ENCODE peak calls at places on chromosome X, in seven cellular contexts. One of them, this sample, is unnamed.

GRCh38 chrX:119041175-119041574 is 31.6 kb upstream of the CT47C1 start:
- DNase-seq in psoas muscle: peak
- DNase-seq in cardiac muscle cell: peak
- DNase-seq in LHCN-M2: peak
- DNase-seq in lower lobe of right lung: no peak
- DNase-seq in bronchial epithelial cell: peak
- DNase-seq in stromal cell of bone marrow: peak
- DNase-seq in this sample: peak

GRCh38 chrX:51743179-51743957 is at the start of gene GSPT2:
- DNase-seq in stromal cell of bone marrow: peak
- DNase-seq in LHCN-M2: peak
- DNase-seq in psoas muscle: peak
- DNase-seq in lower lobe of right lung: peak
- DNase-seq in bronchial epithelial cell: peak
- DNase-seq in cardiac muscle cell: peak
- DNase-seq in this sample: peak

GRCh38 chrX:136880003-136880451 is 498 bp downstream of the RBMX start:
- DNase-seq in stromal cell of bone marrow: no peak
- DNase-seq in bronchial epithelial cell: no peak
- DNase-seq in LHCN-M2: peak
- DNase-seq in lower lobe of right lung: peak
- DNase-seq in cardiac muscle cell: peak
- DNase-seq in psoas muscle: peak
- DNase-seq in this sample: peak

GRCh38 chrX:69119122-69119521 is 46.1 kb downstream of the PJA1 start:
- DNase-seq in bronchial epithelial cell: no peak
- DNase-seq in stromal cell of bone marrow: no peak
- DNase-seq in cardiac muscle cell: no peak
- DNase-seq in psoas muscle: no peak
- DNase-seq in LHCN-M2: no peak
- DNase-seq in lower lobe of right lung: no peak
- DNase-seq in this sample: no peak

GRCh38 chrX:53284684-53285447 is 3.5 kb upstream of the IQSEC2 start:
- DNase-seq in psoas muscle: peak
- DNase-seq in stromal cell of bone marrow: no peak
- DNase-seq in cardiac muscle cell: peak
- DNase-seq in bronchial epithelial cell: peak
- DNase-seq in lower lobe of right lung: peak
- DNase-seq in LHCN-M2: peak
- DNase-seq in this sample: peak

GRCh38 chrX:15525664-15526416 is 25.2 kb downstream of the BMX start:
- DNase-seq in cardiac muscle cell: no peak
- DNase-seq in LHCN-M2: no peak
- DNase-seq in stromal cell of bone marrow: no peak
- DNase-seq in bronchial epithelial cell: peak
- DNase-seq in psoas muscle: no peak
- DNase-seq in lower lobe of right lung: no peak
- DNase-seq in this sample: no peak

GRCh38 chrX:139851730-139852129 is 81.1 kb downstream of the ATP11C start:
- DNase-seq in bronchial epithelial cell: no peak
- DNase-seq in LHCN-M2: peak
- DNase-seq in cardiac muscle cell: no peak
- DNase-seq in psoas muscle: no peak
- DNase-seq in lower lobe of right lung: no peak
- DNase-seq in stromal cell of bone marrow: no peak
- DNase-seq in this sample: no peak

GRCh38 chrX:78517124-78517523 is 142.0 kb downstream of the RTL3 start:
- DNase-seq in bronchial epithelial cell: peak
- DNase-seq in LHCN-M2: no peak
- DNase-seq in cardiac muscle cell: no peak
- DNase-seq in psoas muscle: no peak
- DNase-seq in stromal cell of bone marrow: no peak
- DNase-seq in lower lobe of right lung: no peak
- DNase-seq in this sample: no peak

GRCh38 chrX:84415155-84415554 is 87.1 kb downstream of the HDX start:
- DNase-seq in stromal cell of bone marrow: no peak
- DNase-seq in bronchial epithelial cell: no peak
- DNase-seq in LHCN-M2: no peak
- DNase-seq in psoas muscle: no peak
- DNase-seq in lower lobe of right lung: no peak
- DNase-seq in cardiac muscle cell: no peak
- DNase-seq in this sample: no peak

GRCh38 chrX:143306991-143307965 is 210.0 kb downstream of the SPANXN3 start:
- DNase-seq in stromal cell of bone marrow: no peak
- DNase-seq in LHCN-M2: no peak
- DNase-seq in psoas muscle: no peak
- DNase-seq in cardiac muscle cell: no peak
- DNase-seq in bronchial epithelial cell: no peak
- DNase-seq in lower lobe of right lung: no peak
- DNase-seq in this sample: no peak